ENCODE peak calls at places on chromosome 6, in six cellular contexts. I, K, Z, Y, M and V are unnamed samples.

GRCh38 chr6:105493776-105494175 is 90.9 kb upstream of the PREP start:
- DNase-seq in I (no peak), K (no peak), Z (no peak), Y (no peak), M (no peak), V (no peak)

GRCh38 chr6:1498491-1499113 is 109.2 kb downstream of the FOXF2 start:
- DNase-seq in I (no peak), K (no peak), Z (no peak), Y (no peak), M (no peak), V (no peak)

GRCh38 chr6:122098091-122098769 is 301.2 kb upstream of the HSF2 start:
- DNase-seq in I (peak; percentile 6), K (no peak), Z (no peak), Y (no peak), M (no peak), V (no peak)

GRCh38 chr6:1911476-1911875 is 301.8 kb downstream of the FOXC1 start:
- DNase-seq in I (no peak), K (no peak), Z (no peak), Y (no peak), M (no peak), V (no peak)

GRCh38 chr6:169428532-169428931 is 174.9 kb upstream of the THBS2 start:
- DNase-seq in I (peak; percentile 48), K (no peak), Z (no peak), Y (peak; percentile 70), M (no peak), V (no peak)

GRCh38 chr6:31663961-31664789 is 622 bp downstream of the GPANK1 start:
- DNase-seq in I (peak; percentile 83), K (peak; percentile 54), Z (peak; percentile 19), Y (peak; percentile 58), M (peak; percentile 81), V (no peak)

GRCh38 chr6:155297669-155298068 is 16.6 kb downstream of the TFB1M start:
- DNase-seq in I (no peak), K (no peak), Z (no peak), Y (no peak), M (no peak), V (no peak)

GRCh38 chr6:116547358-116547757 is 1.9 kb upstream of the TRAPPC3L start:
- DNase-seq in I (no peak), K (no peak), Z (no peak), Y (no peak), M (no peak), V (no peak)

GRCh38 chr6:170087946-170088348 is 202.9 kb downstream of the DLL1 start:
- DNase-seq in I (no peak), K (no peak), Z (peak; percentile 74), Y (no peak), M (no peak), V (peak; percentile 34)

GRCh38 chr6:99603421-99604160 is 3.0 kb upstream of the PRDM13 start:
- DNase-seq in I (peak; percentile 27), K (no peak), Z (no peak), Y (no peak), M (peak; percentile 23), V (peak; percentile 54)

GRCh38 chr6:80094017-80094416 is 12.5 kb upstream of the BCKDHB start:
- DNase-seq in I (peak; percentile 11), K (no peak), Z (peak; percentile 45), Y (no peak), M (peak; percentile 37), V (peak; percentile 39)

GRCh38 chr6:142881290-142881689 is 63.7 kb downstream of the HIVEP2 start:
- DNase-seq in I (no peak), K (no peak), Z (no peak), Y (no peak), M (no peak), V (no peak)

GRCh38 chr6:98871057-98871456 is 36.7 kb downstream of the POU3F2 start:
- DNase-seq in I (peak; percentile 23), K (no peak), Z (no peak), Y (no peak), M (peak; percentile 40), V (no peak)

GRCh38 chr6:108464506-108465084 is 96.1 kb upstream of the FOXO3 start:
- DNase-seq in I (peak; percentile 23), K (no peak), Z (no peak), Y (no peak), M (no peak), V (no peak)

GRCh38 chr6:54493138-54493537 is 184.9 kb downstream of the TINAG start:
- DNase-seq in I (peak; percentile 80), K (no peak), Z (no peak), Y (no peak), M (peak; percentile 80), V (no peak)

GRCh38 chr6:109693128-109693527 is 2.0 kb downstream of the FIG4 start:
- DNase-seq in I (no peak), K (no peak), Z (peak; percentile 61), Y (no peak), M (no peak), V (no peak)

GRCh38 chr6:166684866-166685265 is 57.8 kb upstream of the RPS6KA2 start:
- DNase-seq in I (no peak), K (no peak), Z (no peak), Y (no peak), M (no peak), V (no peak)

GRCh38 chr6:169887529-169888140 is 136.2 kb downstream of the ERMARD start:
- DNase-seq in I (no peak), K (peak; percentile 31), Z (no peak), Y (no peak), M (no peak), V (no peak)

GRCh38 chr6:56671160-56671559 is 28.5 kb upstream of the DST start:
- DNase-seq in I (no peak), K (no peak), Z (no peak), Y (no peak), M (no peak), V (no peak)

GRCh38 chr6:100577425-100577824 is 112.7 kb upstream of the SIM1 start:
- DNase-seq in I (no peak), K (no peak), Z (peak; percentile 34), Y (no peak), M (no peak), V (peak; percentile 82)

GRCh38 chr6:131949909-131950766 is 1.0 kb downstream of the CCN2 start:
- DNase-seq in I (peak; percentile 91), K (peak; percentile 56), Z (no peak), Y (peak; percentile 82), M (peak; percentile 92), V (no peak)

GRCh38 chr6:73637404-73637803 is 16.4 kb downstream of the SLC17A5 start:
- DNase-seq in I (no peak), K (no peak), Z (no peak), Y (no peak), M (no peak), V (no peak)

GRCh38 chr6:6820688-6821238 is 232.2 kb downstream of the LY86 start:
- DNase-seq in I (no peak), K (peak; percentile 68), Z (no peak), Y (no peak), M (no peak), V (no peak)

GRCh38 chr6:152094992-152095592 is 287.6 kb downstream of the ESR1 start:
- DNase-seq in I (peak; percentile 100), K (peak; percentile 91), Z (no peak), Y (peak; percentile 82), M (peak; percentile 99), V (no peak)

GRCh38 chr6:22600059-22600458 is 30.7 kb downstream of the HDGFL1 start:
- DNase-seq in I (peak; percentile 67), K (no peak), Z (no peak), Y (no peak), M (no peak), V (no peak)

DNA sequence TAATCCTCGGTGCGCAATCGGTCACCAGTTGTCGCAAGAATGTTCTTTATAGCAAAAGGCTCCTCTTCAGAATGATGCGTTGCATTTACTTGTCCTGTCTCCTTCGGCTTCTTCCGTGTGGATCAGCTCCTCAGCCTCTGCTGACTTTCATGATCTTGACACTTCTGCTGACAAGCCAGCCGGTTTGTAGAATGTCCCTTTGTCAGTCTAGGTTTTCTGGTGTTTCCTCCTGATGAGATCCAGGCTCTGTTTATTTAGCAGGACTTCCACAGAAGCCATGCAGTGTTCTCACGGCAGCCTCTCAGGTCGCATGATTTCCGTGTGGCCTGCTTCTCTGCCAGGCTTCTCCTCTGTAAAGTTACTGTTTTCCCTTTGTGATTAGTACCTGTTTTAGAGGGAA is 66.9 kb downstream of the STX11 start:
- DNase-seq in I (no peak), K (no peak), Z (no peak), Y (no peak), M (no peak), V (no peak)
- H3K4me3 ChIP-seq in I (no peak overlapping the region), K (no peak overlapping the region), Z (peak overlapping the region; percentile 68), Y (peak overlapping the region; percentile 60), M (peak overlapping the region; percentile 66), V (no peak overlapping the region)

GRCh38 chr6:3848925-3849605 is at the start of gene FAM50B:
- DNase-seq in I (peak; percentile 79), K (peak; percentile 93), Z (peak; percentile 28), Y (peak; percentile 96), M (peak; percentile 90), V (peak; percentile 15)

GRCh38 chr6:3851839-3852238 is 2.7 kb downstream of the FAM50B start:
- DNase-seq in I (no peak), K (no peak), Z (no peak), Y (no peak), M (no peak), V (no peak)

GRCh38 chr6:3850451-3851203 is 1.5 kb downstream of the FAM50B start:
- DNase-seq in I (no peak), K (no peak), Z (no peak), Y (no peak), M (no peak), V (no peak)

GRCh38 chr6:3848380-3848779 is 793 bp upstream of the FAM50B start:
- DNase-seq in I (peak; percentile 18), K (peak; percentile 36), Z (no peak), Y (no peak), M (peak; percentile 6), V (no peak)

GRCh38 chr6:3849681-3850450 is 693 bp downstream of the FAM50B start:
- DNase-seq in I (peak; percentile 32), K (no peak), Z (no peak), Y (peak; percentile 28), M (peak; percentile 16), V (no peak)
- H3K4me3 ChIP-seq in I (peak overlapping the region; percentile 55), K (peak overlapping the region; percentile 7), Z (no peak overlapping the region), Y (peak overlapping the region; percentile 48), M (peak overlapping the region; percentile 59), V (no peak overlapping the region)

GRCh38 chr6:37359034-37359433 is 5.3 kb downstream of the RNF8 start:
- DNase-seq in I (no peak), K (no peak), Z (no peak), Y (no peak), M (no peak), V (no peak)
- H3K4me3 ChIP-seq in I (no peak overlapping the region), K (no peak overlapping the region), Z (no peak overlapping the region), Y (no peak overlapping the region), M (no peak overlapping the region), V (no peak overlapping the region)

GRCh38 chr6:68634503-68635411 is at the start of gene ADGRB3:
- DNase-seq in I (peak; percentile 68), K (peak; percentile 33), Z (no peak), Y (peak; percentile 85), M (peak; percentile 79), V (peak; percentile 68)

GRCh38 chr6:68637782-68638181 is 2.7 kb downstream of the ADGRB3 start:
- DNase-seq in I (no peak), K (no peak), Z (no peak), Y (no peak), M (no peak), V (no peak)

GRCh38 chr6:68635412-68635705 is 277 bp downstream of the ADGRB3 start:
- DNase-seq in I (no peak), K (no peak), Z (no peak), Y (no peak), M (no peak), V (no peak)

GRCh38 chr6:68636710-68637470 is 1.8 kb downstream of the ADGRB3 start:
- DNase-seq in I (no peak), K (no peak), Z (no peak), Y (no peak), M (no peak), V (no peak)

GRCh38 chr6:68635706-68636513 is 828 bp downstream of the ADGRB3 start:
- DNase-seq in I (no peak), K (no peak), Z (no peak), Y (peak; percentile 22), M (peak; percentile 30), V (no peak)
- H3K4me3 ChIP-seq in I (peak overlapping the region; percentile 61), K (peak overlapping the region; percentile 36), Z (no peak overlapping the region), Y (peak overlapping the region; percentile 76), M (peak overlapping the region; percentile 70), V (peak overlapping the region; percentile 52)